ENCODE peak calls at places on chromosomes 2 and 18, in eight cellular contexts. One of them, this sample, is unnamed.

GRCh38 chr18:59026364-59026763 is 113.3 kb upstream of the SEC11C start:
- DNase-seq in activated T-cell treated with anti-CD3 and anti-CD28 coated beads for 4 hours: no peak
- DNase-seq in thoracic aorta: no peak
- DNase-seq in D341Med: no peak
- DNase-seq in stimulated activated CD4-positive, alpha-beta T cell treated with anti-CD3 and anti-CD28 coated beads, Interleukin-1b, Interleukin-23, amount 100 ng/mL, for 24 hours: no peak
- DNase-seq in sciatic nerve: no peak
- DNase-seq in HCT116: no peak
- DNase-seq in GDM1: no peak
- DNase-seq in this sample: no peak

GRCh38 chr2:196513796-196514526 is 125.6 kb upstream of the CCDC150 start:
- DNase-seq in activated T-cell treated with anti-CD3 and anti-CD28 coated beads for 4 hours: no peak
- DNase-seq in thoracic aorta: no peak
- DNase-seq in D341Med: no peak
- DNase-seq in stimulated activated CD4-positive, alpha-beta T cell treated with anti-CD3 and anti-CD28 coated beads, Interleukin-1b, Interleukin-23, amount 100 ng/mL, for 24 hours: no peak
- DNase-seq in sciatic nerve: no peak
- DNase-seq in HCT116: no peak
- DNase-seq in GDM1: no peak
- DNase-seq in this sample: no peak

GRCh38 chr2:233354971-233355574 is 779 bp downstream of the DGKD start:
- DNase-seq in activated T-cell treated with anti-CD3 and anti-CD28 coated beads for 4 hours: no peak
- DNase-seq in thoracic aorta: no peak
- DNase-seq in D341Med: peak
- DNase-seq in stimulated activated CD4-positive, alpha-beta T cell treated with anti-CD3 and anti-CD28 coated beads, Interleukin-1b, Interleukin-23, amount 100 ng/mL, for 24 hours: no peak
- DNase-seq in sciatic nerve: peak
- DNase-seq in HCT116: no peak
- DNase-seq in GDM1: no peak
- DNase-seq in this sample: no peak

GRCh38 chr2:71939588-71940535 is 207.8 kb downstream of the CYP26B1 start:
- DNase-seq in activated T-cell treated with anti-CD3 and anti-CD28 coated beads for 4 hours: no peak
- DNase-seq in thoracic aorta: no peak
- DNase-seq in D341Med: peak
- DNase-seq in stimulated activated CD4-positive, alpha-beta T cell treated with anti-CD3 and anti-CD28 coated beads, Interleukin-1b, Interleukin-23, amount 100 ng/mL, for 24 hours: no peak
- DNase-seq in sciatic nerve: peak
- DNase-seq in HCT116: no peak
- DNase-seq in GDM1: no peak
- DNase-seq in this sample: peak

GRCh38 chr2:149885468-149885867 is 297.9 kb upstream of the MMADHC start:
- DNase-seq in activated T-cell treated with anti-CD3 and anti-CD28 coated beads for 4 hours: no peak
- DNase-seq in thoracic aorta: no peak
- DNase-seq in D341Med: peak
- DNase-seq in stimulated activated CD4-positive, alpha-beta T cell treated with anti-CD3 and anti-CD28 coated beads, Interleukin-1b, Interleukin-23, amount 100 ng/mL, for 24 hours: no peak
- DNase-seq in sciatic nerve: no peak
- DNase-seq in HCT116: no peak
- DNase-seq in GDM1: no peak
- DNase-seq in this sample: no peak

GRCh38 chr18:23172981-23173380 is 37.7 kb downstream of the CABLES1 start:
- DNase-seq in activated T-cell treated with anti-CD3 and anti-CD28 coated beads for 4 hours: no peak
- DNase-seq in thoracic aorta: no peak
- DNase-seq in D341Med: no peak
- DNase-seq in stimulated activated CD4-positive, alpha-beta T cell treated with anti-CD3 and anti-CD28 coated beads, Interleukin-1b, Interleukin-23, amount 100 ng/mL, for 24 hours: no peak
- DNase-seq in sciatic nerve: no peak
- DNase-seq in HCT116: no peak
- DNase-seq in GDM1: no peak
- DNase-seq in this sample: no peak

GRCh38 chr2:95323347-95324155 is 26.4 kb downstream of the KCNIP3 start:
- DNase-seq in activated T-cell treated with anti-CD3 and anti-CD28 coated beads for 4 hours: no peak
- DNase-seq in thoracic aorta: no peak
- DNase-seq in D341Med: peak
- DNase-seq in stimulated activated CD4-positive, alpha-beta T cell treated with anti-CD3 and anti-CD28 coated beads, Interleukin-1b, Interleukin-23, amount 100 ng/mL, for 24 hours: no peak
- DNase-seq in sciatic nerve: no peak
- DNase-seq in HCT116: peak
- DNase-seq in GDM1: no peak
- DNase-seq in this sample: no peak

GRCh38 chr2:219616550-219616949 is 10.9 kb upstream of the SLC4A3 start:
- DNase-seq in activated T-cell treated with anti-CD3 and anti-CD28 coated beads for 4 hours: no peak
- DNase-seq in thoracic aorta: no peak
- DNase-seq in D341Med: no peak
- DNase-seq in stimulated activated CD4-positive, alpha-beta T cell treated with anti-CD3 and anti-CD28 coated beads, Interleukin-1b, Interleukin-23, amount 100 ng/mL, for 24 hours: no peak
- DNase-seq in sciatic nerve: no peak
- DNase-seq in HCT116: no peak
- DNase-seq in GDM1: no peak
- DNase-seq in this sample: no peak

GRCh38 chr2:81195017-81195773 is 890.6 kb upstream of the LRRTM1 start:
- DNase-seq in activated T-cell treated with anti-CD3 and anti-CD28 coated beads for 4 hours: no peak
- DNase-seq in thoracic aorta: no peak
- DNase-seq in D341Med: no peak
- DNase-seq in stimulated activated CD4-positive, alpha-beta T cell treated with anti-CD3 and anti-CD28 coated beads, Interleukin-1b, Interleukin-23, amount 100 ng/mL, for 24 hours: no peak
- DNase-seq in sciatic nerve: no peak
- DNase-seq in HCT116: no peak
- DNase-seq in GDM1: no peak
- DNase-seq in this sample: no peak

GRCh38 chr18:5455644-5456043 is 88.2 kb downstream of the EPB41L3 start:
- DNase-seq in activated T-cell treated with anti-CD3 and anti-CD28 coated beads for 4 hours: no peak
- DNase-seq in thoracic aorta: no peak
- DNase-seq in D341Med: no peak
- DNase-seq in stimulated activated CD4-positive, alpha-beta T cell treated with anti-CD3 and anti-CD28 coated beads, Interleukin-1b, Interleukin-23, amount 100 ng/mL, for 24 hours: no peak
- DNase-seq in sciatic nerve: no peak
- DNase-seq in HCT116: no peak
- DNase-seq in GDM1: no peak
- DNase-seq in this sample: no peak

GRCh38 chr18:75033516-75033915 is 175.4 kb downstream of the PTGR3 start:
- DNase-seq in activated T-cell treated with anti-CD3 and anti-CD28 coated beads for 4 hours: no peak
- DNase-seq in thoracic aorta: no peak
- DNase-seq in D341Med: no peak
- DNase-seq in stimulated activated CD4-positive, alpha-beta T cell treated with anti-CD3 and anti-CD28 coated beads, Interleukin-1b, Interleukin-23, amount 100 ng/mL, for 24 hours: no peak
- DNase-seq in sciatic nerve: no peak
- DNase-seq in HCT116: no peak
- DNase-seq in GDM1: no peak
- DNase-seq in this sample: no peak

GRCh38 chr2:101546376-101547058 is 71.6 kb upstream of the RFX8 start:
- DNase-seq in activated T-cell treated with anti-CD3 and anti-CD28 coated beads for 4 hours: no peak
- DNase-seq in thoracic aorta: no peak
- DNase-seq in D341Med: no peak
- DNase-seq in stimulated activated CD4-positive, alpha-beta T cell treated with anti-CD3 and anti-CD28 coated beads, Interleukin-1b, Interleukin-23, amount 100 ng/mL, for 24 hours: no peak
- DNase-seq in sciatic nerve: no peak
- DNase-seq in HCT116: peak
- DNase-seq in GDM1: no peak
- DNase-seq in this sample: no peak

GRCh38 chr2:158221055-158222021 is 119.7 kb downstream of the UPP2 start:
- DNase-seq in activated T-cell treated with anti-CD3 and anti-CD28 coated beads for 4 hours: no peak
- DNase-seq in thoracic aorta: no peak
- DNase-seq in D341Med: no peak
- DNase-seq in stimulated activated CD4-positive, alpha-beta T cell treated with anti-CD3 and anti-CD28 coated beads, Interleukin-1b, Interleukin-23, amount 100 ng/mL, for 24 hours: no peak
- DNase-seq in sciatic nerve: no peak
- DNase-seq in HCT116: no peak
- DNase-seq in GDM1: no peak
- DNase-seq in this sample: no peak